ENCODE peak calls at places on chromosomes 3 and 15, in six cellular contexts. S is DND-41, Z is IMR-90, U is HepG2, A is GM23338, M is MM.1S. D is an unnamed sample.

GRCh38 chr15:70789213-70789612 is 25.9 kb upstream of the UACA start:
- DNase-seq in S (no peak), Z (peak), U (no peak), A (no peak), M (no peak), D (no peak)

GRCh38 chr3:84292113-84292512 is 666.7 kb upstream of the CADM2 start:
- DNase-seq in S (no peak), Z (no peak), U (no peak), A (no peak), M (no peak), D (no peak)

GRCh38 chr3:126064627-126065258 is 19.2 kb downstream of the SLC41A3 start:
- DNase-seq in S (no peak), Z (no peak), U (no peak), A (no peak), M (no peak), D (no peak)

GRCh38 chr3:195001961-195002861 is 268.7 kb downstream of the XXYLT1 start:
- DNase-seq in S (peak), Z (peak), U (peak), A (peak), M (peak), D (peak)

GRCh38 chr15:40762919-40763800 is 708 bp upstream of the GCHFR start:
- DNase-seq in S (no peak), Z (peak), U (peak), A (peak), M (no peak), D (peak)

GRCh38 chr3:4021162-4021561 is 221.9 kb downstream of the LRRN1 start:
- DNase-seq in S (peak), Z (no peak), U (no peak), A (peak), M (no peak), D (peak)

GRCh38 chr3:31880482-31881078 is 100.5 kb downstream of the OSBPL10 start:
- DNase-seq in S (no peak), Z (no peak), U (no peak), A (no peak), M (no peak), D (no peak)

GRCh38 chr15:42933886-42934667 is 13.5 kb upstream of the TTBK2 start:
- DNase-seq in S (no peak), Z (peak), U (peak), A (no peak), M (no peak), D (no peak)

GRCh38 chr15:70526221-70526973 is 237.0 kb downstream of the UACA start:
- DNase-seq in S (no peak), Z (peak), U (no peak), A (no peak), M (no peak), D (peak)

GRCh38 chr3:53181528-53181927 is 20.5 kb downstream of the PRKCD start:
- DNase-seq in S (no peak), Z (no peak), U (no peak), A (no peak), M (no peak), D (no peak)

GRCh38 chr3:160801386-160802118 is 45.5 kb downstream of the PPM1L start:
- DNase-seq in S (no peak), Z (peak), U (no peak), A (no peak), M (no peak), D (peak)

GRCh38 chr3:37287776-37288175 is 113.4 kb upstream of the LRRFIP2 start:
- DNase-seq in S (no peak), Z (peak), U (no peak), A (no peak), M (no peak), D (no peak)

GRCh38 chr15:66004618-66005262 is 135.4 kb downstream of the RAB11A start:
- DNase-seq in S (peak), Z (peak), U (peak), A (peak), M (peak), D (peak)

GRCh38 chr15:38072507-38073277 is 138.3 kb downstream of the TMCO5A start:
- DNase-seq in S (no peak), Z (peak), U (peak), A (peak), M (peak), D (peak)

GRCh38 chr3:65210026-65210814 is 522.4 kb upstream of the ADAMTS9 start:
- DNase-seq in S (no peak), Z (no peak), U (no peak), A (no peak), M (no peak), D (no peak)

GRCh38 chr15:40249477-40250303 is 10.8 kb downstream of the PAK6 start:
- DNase-seq in S (no peak), Z (peak), U (no peak), A (no peak), M (no peak), D (no peak)

GRCh38 chr3:126451511-126451910 is 24.2 kb downstream of the ZXDC start:
- DNase-seq in S (no peak), Z (no peak), U (no peak), A (no peak), M (no peak), D (no peak)

GRCh38 chr3:195565716-195566115 is 18.0 kb downstream of the APOD start:
- DNase-seq in S (no peak), Z (no peak), U (no peak), A (no peak), M (no peak), D (no peak)

GRCh38 chr3:47850062-47850802 is 47.3 kb downstream of the DHX30 start:
- DNase-seq in S (no peak), Z (peak), U (peak), A (peak), M (no peak), D (peak)

GRCh38 chr3:173617490-173617889 is 219.9 kb downstream of the NLGN1 start:
- DNase-seq in S (no peak), Z (no peak), U (no peak), A (no peak), M (no peak), D (no peak)

GRCh38 chr3:133113526-133113925 is 75.3 kb downstream of the TMEM108 start:
- DNase-seq in S (no peak), Z (peak), U (no peak), A (no peak), M (no peak), D (no peak)

DNA sequence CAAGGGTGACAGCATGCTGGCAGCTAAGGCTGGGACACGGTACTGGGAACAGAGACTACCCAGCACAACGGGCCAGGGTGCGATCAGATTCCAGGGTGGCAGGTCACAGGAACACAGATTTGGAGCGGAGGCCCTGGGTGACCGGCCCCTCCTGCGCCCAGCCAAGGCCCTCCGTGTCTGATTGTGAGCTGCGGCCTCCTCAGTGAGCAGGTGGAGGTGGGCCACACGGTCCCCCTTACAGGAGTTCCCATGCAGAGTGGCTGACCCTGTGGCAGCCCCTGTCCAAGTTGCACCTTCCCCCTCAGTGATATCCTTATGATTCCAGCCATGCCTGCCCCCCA is 28.9 kb upstream of the PARL start:
- DNase-seq in S (no peak), Z (no peak), U (no peak), A (no peak), M (no peak), D (no peak)
- H2AFZ ChIP-seq in S (no peak), Z (peak), U (no peak), A (no peak), M (no peak), D (no peak)

GRCh38 chr3:50270422-50270831 is 1.5 kb downstream of the SEMA3B start:
- DNase-seq in S (no peak), Z (peak), U (no peak), A (no peak), M (no peak), D (no peak)
- H2AFZ ChIP-seq in S (no peak), Z (peak), U (no peak), A (no peak), M (no peak), D (no peak)

GRCh38 chr15:94286581-94286980 is 55.2 kb downstream of the MCTP2 start:
- DNase-seq in S (no peak), Z (no peak), U (no peak), A (no peak), M (peak), D (no peak)

GRCh38 chr15:94282269-94283250 is 51.2 kb downstream of the MCTP2 start:
- DNase-seq in S (no peak), Z (no peak), U (no peak), A (no peak), M (no peak), D (no peak)

GRCh38 chr15:94293411-94294402 is 62.3 kb downstream of the MCTP2 start:
- DNase-seq in S (no peak), Z (peak), U (no peak), A (no peak), M (no peak), D (no peak)

GRCh38 chr15:94287794-94288246 is 56.5 kb downstream of the MCTP2 start:
- DNase-seq in S (peak), Z (no peak), U (no peak), A (peak), M (peak), D (no peak)
- H2AFZ ChIP-seq in S (peak), Z (no peak), U (no peak), A (no peak), M (peak), D (no peak)

GRCh38 chr15:95043933-95044313 is 812.6 kb downstream of the MCTP2 start:
- DNase-seq in S (no peak), Z (no peak), U (no peak), A (no peak), M (no peak), D (no peak)

GRCh38 chr15:95044780-95045417 is 813.5 kb downstream of the MCTP2 start:
- DNase-seq in S (no peak), Z (no peak), U (no peak), A (peak), M (no peak), D (no peak)

DNA sequence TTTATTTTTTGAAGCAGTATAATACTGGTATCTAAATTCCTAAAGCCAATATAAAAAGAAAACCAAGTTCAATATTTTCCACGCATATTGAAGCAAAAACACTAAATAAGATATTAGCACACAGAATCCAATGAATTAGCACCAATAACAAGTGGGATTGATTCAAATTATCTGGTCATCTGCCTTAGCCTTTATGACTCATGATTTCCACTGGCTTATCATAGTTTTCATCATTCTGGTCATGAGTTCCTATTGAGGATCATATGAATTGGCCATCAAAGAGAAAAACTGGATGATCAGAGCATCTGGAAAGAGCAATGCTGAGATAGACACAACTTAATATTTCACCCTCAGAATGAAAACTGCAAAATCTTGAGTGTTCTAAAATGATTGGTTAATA is 809.9 kb downstream of the MCTP2 start:
- DNase-seq in S (no peak), Z (no peak), U (no peak), A (no peak), M (no peak), D (no peak)
- H2AFZ ChIP-seq in S (no peak), Z (no peak), U (no peak), A (no peak), M (no peak), D (no peak)

GRCh38 chr3:123347205-123347604 is 101.7 kb downstream of the ADCY5 start:
- DNase-seq in S (no peak), Z (no peak), U (no peak), A (no peak), M (no peak), D (no peak)

GRCh38 chr3:123347691-123348264 is 101.1 kb downstream of the ADCY5 start:
- DNase-seq in S (no peak), Z (no peak), U (no peak), A (peak), M (no peak), D (no peak)

GRCh38 chr3:123349201-123349535 is 99.7 kb downstream of the ADCY5 start:
- DNase-seq in S (no peak), Z (no peak), U (no peak), A (no peak), M (no peak), D (no peak)

GRCh38 chr3:123349566-123350450 is 99.1 kb downstream of the ADCY5 start:
- DNase-seq in S (no peak), Z (no peak), U (no peak), A (no peak), M (no peak), D (no peak)

GRCh38 chr3:123348471-123349200 is 100.3 kb downstream of the ADCY5 start:
- DNase-seq in S (no peak), Z (no peak), U (no peak), A (no peak), M (no peak), D (no peak)
- H2AFZ ChIP-seq in S (no peak), Z (no peak), U (no peak), A (no peak), M (no peak), D (no peak)

GRCh38 chr3:13654330-13655073 is 105.6 kb downstream of the FBLN2 start:
- DNase-seq in S (peak), Z (no peak), U (no peak), A (peak), M (no peak), D (no peak)
- H2AFZ ChIP-seq in S (no peak), Z (peak), U (no peak), A (peak), M (no peak), D (no peak)

GRCh38 chr15:90423920-90424319 is 35.9 kb downstream of the IQGAP1 start:
- DNase-seq in S (no peak), Z (no peak), U (no peak), A (no peak), M (no peak), D (no peak)

GRCh38 chr15:90421527-90421926 is 33.5 kb downstream of the IQGAP1 start:
- DNase-seq in S (no peak), Z (peak), U (no peak), A (no peak), M (no peak), D (no peak)

GRCh38 chr15:90427185-90427584 is 39.1 kb downstream of the IQGAP1 start:
- DNase-seq in S (no peak), Z (no peak), U (no peak), A (no peak), M (no peak), D (no peak)

GRCh38 chr15:90422043-90422442 is 34.0 kb downstream of the IQGAP1 start:
- DNase-seq in S (no peak), Z (no peak), U (peak), A (no peak), M (no peak), D (no peak)

DNA sequence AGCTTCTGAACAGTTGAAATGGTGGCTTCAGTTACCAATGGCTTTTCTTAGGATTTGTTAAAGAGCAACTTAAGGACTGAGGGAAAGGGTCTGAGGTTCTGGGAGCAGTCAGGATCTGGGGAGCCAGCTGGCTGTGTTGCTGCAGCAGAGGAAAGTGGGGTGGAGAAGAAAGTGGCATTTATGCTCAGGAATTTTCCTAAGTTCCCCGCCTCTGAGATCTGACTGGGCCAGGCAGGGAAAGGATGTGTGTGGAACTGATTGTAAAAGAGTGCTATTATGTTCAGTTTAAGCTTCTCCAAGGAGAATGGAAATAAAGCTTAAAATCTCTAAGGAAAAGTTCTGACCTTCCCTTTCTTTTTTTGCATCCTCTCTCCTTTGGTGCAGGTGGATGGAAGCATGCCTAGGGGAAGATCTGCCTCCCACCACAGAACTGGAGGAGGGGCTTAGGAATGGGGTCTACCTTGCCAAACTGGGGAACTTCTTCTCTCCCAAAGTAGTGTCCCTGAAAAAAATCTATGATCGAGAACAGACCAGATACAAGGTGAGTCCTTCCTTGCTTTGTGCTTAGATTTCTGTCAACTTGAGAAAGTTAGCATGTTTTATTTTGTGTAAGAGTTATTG is 37.8 kb downstream of the IQGAP1 start:
- DNase-seq in S (no peak), Z (no peak), U (no peak), A (peak), M (no peak), D (no peak)
- H2AFZ ChIP-seq in S (no peak), Z (no peak), U (no peak), A (no peak), M (no peak), D (no peak)

GRCh38 chr3:143118630-143119008 is 952 bp upstream of the CHST2 start:
- DNase-seq in S (no peak), Z (no peak), U (no peak), A (peak), M (no peak), D (no peak)
- H2AFZ ChIP-seq in S (peak), Z (peak), U (no peak), A (peak), M (peak), D (peak)

GRCh38 chr3:80068459-80068858 is 300.7 kb upstream of the ROBO1 start:
- DNase-seq in S (no peak), Z (no peak), U (no peak), A (no peak), M (peak), D (no peak)

GRCh38 chr3:80060664-80061063 is 292.9 kb upstream of the ROBO1 start:
- DNase-seq in S (no peak), Z (no peak), U (no peak), A (no peak), M (no peak), D (no peak)

DNA sequence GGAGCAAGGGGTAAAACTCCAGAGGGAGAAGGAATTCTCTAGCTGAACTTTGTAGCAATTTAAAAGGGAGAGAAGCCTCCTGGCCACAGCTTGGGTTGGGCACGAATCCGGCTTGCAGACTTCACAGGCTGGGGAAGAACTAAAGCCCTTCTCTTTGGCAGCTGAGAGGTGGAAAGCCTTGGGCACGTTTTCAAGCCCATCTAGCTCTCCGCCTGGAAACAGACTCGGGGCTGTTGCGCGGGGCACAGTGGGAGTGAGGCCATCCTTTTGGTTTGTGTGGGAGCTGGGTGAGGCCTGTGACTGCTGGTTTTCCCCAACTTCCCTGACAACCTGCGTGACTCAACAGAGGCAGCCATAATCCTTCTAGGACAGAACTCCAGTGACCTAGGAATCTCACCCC is 295.7 kb upstream of the ROBO1 start:
- DNase-seq in S (no peak), Z (no peak), U (no peak), A (no peak), M (no peak), D (no peak)
- H2AFZ ChIP-seq in S (no peak), Z (no peak), U (no peak), A (peak), M (no peak), D (no peak)

GRCh38 chr3:38960953-38961622 is 90.7 kb downstream of the SCN11A start:
- DNase-seq in S (peak), Z (peak), U (peak), A (peak), M (peak), D (peak)
- H2AFZ ChIP-seq in S (peak), Z (no peak), U (no peak), A (no peak), M (peak), D (no peak)